ENCODE peak calls at places on chromosomes 2 and 18, in five cellular contexts. K is A549, L is suprapubic skin, W is H1, V is transverse colon. Z is an unnamed sample.

GRCh38 chr2:231573698-231574421 is 18.8 kb upstream of the TEX44 start:
- DNase-seq in K (no peak), W (no peak), L (no peak), V (no peak), Z (no peak)

GRCh38 chr18:73646772-73647171 is 500.9 kb downstream of the FBXO15 start:
- DNase-seq in W (no peak), L (no peak), V (no peak), K (no peak), Z (no peak)

GRCh38 chr2:235031686-235032373 is 80.0 kb downstream of the SH3BP4 start:
- DNase-seq in K (no peak), L (no peak), W (no peak), V (no peak), Z (no peak)

GRCh38 chr18:22551536-22552151 is 133.9 kb upstream of the CTAGE1 start:
- DNase-seq in W (no peak), K (peak; percentile 20), L (no peak), V (no peak), Z (no peak)

GRCh38 chr2:85584857-85585780 is 888 bp downstream of the VAMP5 start:
- DNase-seq in K (peak; percentile 62), L (no peak), W (no peak), V (peak; percentile 54), Z (peak; percentile 54)

GRCh38 chr2:230671117-230671516 is 41.5 kb upstream of the CAB39 start:
- DNase-seq in V (no peak), K (no peak), W (no peak), L (no peak), Z (no peak)

GRCh38 chr18:13136056-13136688 is 82.4 kb upstream of the LDLRAD4 start:
- DNase-seq in W (no peak), V (peak; percentile 16), K (no peak), L (no peak), Z (no peak)

GRCh38 chr2:207394203-207394741 is 135.5 kb upstream of the CREB1 start:
- DNase-seq in V (no peak), W (no peak), L (no peak), K (no peak), Z (no peak)

GRCh38 chr2:234291765-234292204 is 205.1 kb downstream of the ARL4C start:
- DNase-seq in L (no peak), K (no peak), V (peak; percentile 75), W (no peak), Z (no peak)

GRCh38 chr2:16330012-16330411 is 335.6 kb downstream of the CYRIA start:
- DNase-seq in V (no peak), W (no peak), L (no peak), K (no peak), Z (no peak)

GRCh38 chr2:215680605-215681598 is 245.0 kb upstream of the FN1 start:
- DNase-seq in V (no peak), W (no peak), L (no peak), K (no peak), Z (no peak)

GRCh38 chr2:150424361-150424760 is 63.1 kb downstream of the RND3 start:
- DNase-seq in K (no peak), L (no peak), W (no peak), V (no peak), Z (no peak)

GRCh38 chr2:182858671-182859070 is 7.8 kb downstream of the FRZB start:
- DNase-seq in K (no peak), W (no peak), L (no peak), V (no peak), Z (no peak)

GRCh38 chr2:238996331-238997136 is 148.6 kb downstream of the TWIST2 start:
- DNase-seq in W (no peak), L (no peak), K (no peak), V (no peak), Z (no peak)

GRCh38 chr2:38526195-38526594 is 76.5 kb downstream of the HNRNPLL start:
- DNase-seq in W (no peak), K (no peak), V (no peak), L (no peak), Z (no peak)

GRCh38 chr2:67137699-67138098 is 259.4 kb upstream of the ETAA1 start:
- DNase-seq in W (no peak), L (no peak), K (no peak), V (no peak), Z (no peak)

GRCh38 chr2:112985090-112985489 is 7.3 kb downstream of the IL36G start:
- DNase-seq in W (no peak), L (no peak), K (no peak), V (no peak), Z (no peak)

GRCh38 chr2:218745559-218746469 is 35.2 kb downstream of the TTLL4 start:
- DNase-seq in L (no peak), K (no peak), W (no peak), V (no peak), Z (peak; percentile 43)

GRCh38 chr2:45763256-45763655 is 111.8 kb downstream of the PRKCE start:
- DNase-seq in W (no peak), K (no peak), V (no peak), L (no peak), Z (no peak)

GRCh38 chr2:226793615-226794014 is 6.0 kb downstream of the IRS1 start:
- DNase-seq in L (no peak), W (no peak), K (no peak), V (no peak), Z (no peak)

GRCh38 chr18:80145191-80145799 is 36.2 kb downstream of the ADNP2 start:
- DNase-seq in L (no peak), W (no peak), K (no peak), V (peak; percentile 29), Z (no peak)

GRCh38 chr2:226943862-226944610 is 108.2 kb downstream of the RHBDD1 start:
- DNase-seq in K (no peak), W (no peak), L (no peak), V (no peak), Z (no peak)

GRCh38 chr2:80364511-80365212 is 60.1 kb upstream of the LRRTM1 start:
- DNase-seq in W (no peak), L (no peak), V (no peak), K (no peak), Z (no peak)

GRCh38 chr18:46293699-46294300 is 189.6 kb downstream of the HAUS1 start:
- DNase-seq in L (no peak), K (no peak), V (no peak), W (no peak), Z (no peak)

GRCh38 chr2:160109939-160110673 is 47.7 kb upstream of the PLA2R1 start:
- DNase-seq in K (peak; percentile 35), W (no peak), V (peak; percentile 64), L (no peak), Z (peak; percentile 57)

GRCh38 chr18:75477913-75478312 is 50.4 kb upstream of the SMIM21 start:
- DNase-seq in W (no peak), L (no peak), K (no peak), V (no peak), Z (no peak)

GRCh38 chr2:239857591-239857990 is 167.6 kb downstream of the NDUFA10 start:
- DNase-seq in L (no peak), W (no peak), V (no peak), K (no peak), Z (no peak)

GRCh38 chr2:55923091-55923977 is at the start of gene EFEMP1:
- DNase-seq in K (peak; percentile 41), L (peak; percentile 86), V (peak; percentile 19), W (no peak), Z (peak; percentile 69)

GRCh38 chr2:19746611-19747309 is 155.0 kb downstream of the TTC32 start:
- DNase-seq in V (no peak), W (peak; percentile 47), K (peak; percentile 72), L (no peak), Z (no peak)

GRCh38 chr18:66872277-66872676 is 268.4 kb upstream of the CDH19 start:
- DNase-seq in V (no peak), W (no peak), L (no peak), K (no peak), Z (no peak)

GRCh38 chr2:152694161-152694661 is 23.1 kb downstream of the PRPF40A start:
- DNase-seq in K (peak; percentile 4), W (no peak), L (no peak), V (no peak), Z (no peak)

GRCh38 chr18:74831571-74832250 is 234.0 kb downstream of the ZNF407 start:
- DNase-seq in K (no peak), L (no peak), V (no peak), W (no peak), Z (no peak)

GRCh38 chr2:48251437-48252148 is 278.4 kb upstream of the STON1 start:
- DNase-seq in V (no peak), L (no peak), W (no peak), K (no peak), Z (no peak)

GRCh38 chr2:198113316-198113715 is 308.9 kb downstream of the PLCL1 start:
- DNase-seq in V (no peak), W (no peak), L (no peak), K (no peak), Z (no peak)

GRCh38 chr2:144330951-144331651 is 188.8 kb downstream of the ZEB2 start:
- DNase-seq in W (no peak), V (no peak), K (no peak), L (no peak), Z (no peak)

GRCh38 chr2:71275939-71276310 is 49.0 kb upstream of the PAIP2B start:
- DNase-seq in L (no peak), W (no peak), K (no peak), V (no peak), Z (no peak)
- H3K4me3 ChIP-seq in L (peak overlapping the region; percentile 52), W (no peak overlapping the region), K (peak overlapping the region; percentile 50), V (peak overlapping the region; percentile 76), Z (peak overlapping the region; percentile 60)

DNA sequence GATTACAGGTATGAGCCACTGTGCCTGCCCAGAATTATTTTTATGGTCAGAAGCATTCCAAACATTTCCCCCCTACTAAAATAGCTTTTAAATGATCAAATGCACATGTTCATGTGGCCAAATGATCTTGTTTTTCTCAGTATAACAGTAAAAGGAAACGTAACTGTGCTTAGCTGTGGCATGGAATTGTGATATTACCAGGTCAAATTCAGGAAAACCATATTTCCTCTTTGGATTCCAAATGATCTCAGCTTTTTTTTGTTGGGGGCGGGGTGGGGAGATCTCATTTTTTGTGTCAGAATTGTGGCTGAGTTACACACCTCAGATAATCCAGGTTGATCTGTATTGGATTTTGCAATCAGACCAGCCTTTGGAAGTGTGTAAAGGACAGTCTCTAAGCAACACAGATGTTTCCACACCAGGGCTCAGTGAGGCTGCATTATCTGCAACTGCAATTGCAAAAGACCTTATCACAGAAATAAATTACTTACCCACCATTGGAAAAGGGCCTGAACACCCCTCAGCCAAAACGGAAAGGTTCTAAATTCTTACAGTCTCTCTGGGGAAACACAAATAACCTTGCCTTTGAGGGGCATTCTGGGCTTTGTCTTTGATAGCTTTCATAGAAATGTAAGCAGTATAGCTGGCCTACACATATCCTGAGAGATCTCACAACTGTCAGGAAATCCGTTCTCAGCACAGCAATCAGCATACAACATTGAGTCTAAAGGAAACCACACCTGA is 8.4 kb downstream of the CASP10 start:
- DNase-seq in W (no peak), V (no peak), L (no peak), K (no peak), Z (no peak)
- TF ChIP-seq EP300 in W (no peak), V (no peak), L (no peak), K (no peak), Z (no peak)

GRCh38 chr2:96088340-96089335 is 27.7 kb downstream of the ADRA2B start:
- DNase-seq in W (no peak), K (no peak), L (peak; percentile 73), V (no peak), Z (peak; percentile 23)
- H3K4me3 ChIP-seq in W (no peak overlapping the region), K (no peak overlapping the region), L (no peak overlapping the region), V (no peak overlapping the region), Z (no peak overlapping the region)

GRCh38 chr2:101771911-101772321 is 74.4 kb downstream of the MAP4K4 start:
- DNase-seq in K (no peak), W (no peak), L (no peak), V (no peak), Z (no peak)
- TF ChIP-seq EP300 in K (no peak), W (no peak), L (no peak), V (no peak), Z (no peak)